ENCODE peak calls at places on chromosomes 5 and 9, in four cellular contexts. One of them, this sample, is unnamed.

GRCh38 chr9:89954229-89954628 is 349.4 kb downstream of the GADD45G start:
- DNase-seq in right atrium auricular region: no peak
- DNase-seq in transverse colon: no peak
- DNase-seq in coronary artery: no peak
- DNase-seq in this sample: no peak

GRCh38 chr9:134325813-134326753 is at the start of gene RXRA:
- DNase-seq in right atrium auricular region: no peak
- DNase-seq in transverse colon: peak; percentile 91
- DNase-seq in coronary artery: no peak
- DNase-seq in this sample: peak; percentile 86

GRCh38 chr9:97411440-97411788 is 482 bp upstream of the TDRD7 start:
- DNase-seq in right atrium auricular region: no peak
- DNase-seq in transverse colon: no peak
- DNase-seq in coronary artery: no peak
- DNase-seq in this sample: no peak

GRCh38 chr5:93873211-93873736 is 131.9 kb upstream of the POU5F2 start:
- DNase-seq in right atrium auricular region: no peak
- DNase-seq in transverse colon: no peak
- DNase-seq in coronary artery: no peak
- DNase-seq in this sample: no peak

GRCh38 chr5:64691333-64691732 is 1.0 kb downstream of the SHISAL2B start:
- DNase-seq in right atrium auricular region: no peak
- DNase-seq in transverse colon: no peak
- DNase-seq in coronary artery: no peak
- DNase-seq in this sample: no peak

GRCh38 chr5:59322058-59322457 is 571.5 kb downstream of the PDE4D start:
- DNase-seq in right atrium auricular region: no peak
- DNase-seq in transverse colon: no peak
- DNase-seq in coronary artery: no peak
- DNase-seq in this sample: no peak

GRCh38 chr5:179146277-179146676 is 86.1 kb downstream of the ZNF354C start:
- DNase-seq in right atrium auricular region: no peak
- DNase-seq in transverse colon: no peak
- DNase-seq in coronary artery: no peak
- DNase-seq in this sample: no peak

GRCh38 chr5:50853151-50853550 is 186.7 kb downstream of the PARP8 start:
- DNase-seq in right atrium auricular region: no peak
- DNase-seq in transverse colon: peak; percentile 21
- DNase-seq in coronary artery: no peak
- DNase-seq in this sample: no peak

GRCh38 chr5:53429706-53430105 is 50.7 kb upstream of the FST start:
- DNase-seq in right atrium auricular region: no peak
- DNase-seq in transverse colon: no peak
- DNase-seq in coronary artery: no peak
- DNase-seq in this sample: no peak

GRCh38 chr9:34125681-34126206 is 754 bp downstream of the DCAF12 start:
- DNase-seq in right atrium auricular region: no peak
- DNase-seq in transverse colon: peak; percentile 16
- DNase-seq in coronary artery: no peak
- DNase-seq in this sample: no peak
- TF ChIP-seq CTCF in right atrium auricular region: no peak
- TF ChIP-seq CTCF in transverse colon: no peak
- TF ChIP-seq CTCF in coronary artery: no peak
- TF ChIP-seq CTCF in this sample: no peak

GRCh38 chr9:135480942-135481315 is 1.3 kb downstream of the PPP1R26 start:
- DNase-seq in right atrium auricular region: no peak
- DNase-seq in transverse colon: no peak
- DNase-seq in coronary artery: no peak
- DNase-seq in this sample: no peak
- TF ChIP-seq CTCF in right atrium auricular region: no peak
- TF ChIP-seq CTCF in transverse colon: no peak
- TF ChIP-seq CTCF in coronary artery: no peak
- TF ChIP-seq CTCF in this sample: no peak

GRCh38 chr5:14873093-14873492 is 1.5 kb upstream of the ANKH start:
- DNase-seq in right atrium auricular region: no peak
- DNase-seq in transverse colon: no peak
- DNase-seq in coronary artery: no peak
- DNase-seq in this sample: no peak

GRCh38 chr5:14870347-14871083 is 1.1 kb downstream of the ANKH start:
- DNase-seq in right atrium auricular region: no peak
- DNase-seq in transverse colon: peak; percentile 69
- DNase-seq in coronary artery: no peak
- DNase-seq in this sample: peak; percentile 37

GRCh38 chr5:14872070-14872989 is 752 bp upstream of the ANKH start:
- DNase-seq in right atrium auricular region: peak; percentile 91
- DNase-seq in transverse colon: peak; percentile 85
- DNase-seq in coronary artery: peak; percentile 81
- DNase-seq in this sample: peak; percentile 83

GRCh38 chr5:14871084-14871572 is 450 bp downstream of the ANKH start:
- DNase-seq in right atrium auricular region: no peak
- DNase-seq in transverse colon: peak; percentile 41
- DNase-seq in coronary artery: peak; percentile 77
- DNase-seq in this sample: peak; percentile 30

DNA sequence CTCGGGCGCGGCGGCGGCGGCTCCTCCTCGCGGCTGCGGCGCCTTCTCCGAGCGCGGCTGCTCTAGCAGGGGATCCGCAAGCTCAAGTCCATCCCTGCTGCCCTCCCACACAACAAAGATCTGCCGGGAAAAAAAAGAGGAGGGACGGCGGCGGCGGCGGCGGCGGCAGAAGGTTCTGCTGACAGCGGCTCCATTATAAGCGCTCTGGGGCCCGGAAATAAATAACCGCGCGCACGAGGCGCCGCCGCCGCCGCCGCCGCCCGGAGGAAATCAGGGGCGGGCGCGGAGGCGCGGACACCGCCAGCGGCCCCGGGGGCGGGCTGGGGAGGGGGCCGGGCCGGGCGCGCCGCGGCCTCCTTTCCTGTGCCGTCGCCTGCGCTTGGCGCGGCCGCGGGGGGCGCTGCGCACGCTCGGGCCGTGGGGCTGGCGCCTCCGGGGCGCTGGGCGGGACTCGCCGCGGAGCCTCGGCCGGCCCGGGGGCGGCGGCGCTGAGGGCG is at the start of gene ANKH:
- DNase-seq in right atrium auricular region: peak; percentile 82
- DNase-seq in transverse colon: peak; percentile 87
- DNase-seq in coronary artery: peak; percentile 87
- DNase-seq in this sample: peak; percentile 79
- TF ChIP-seq CTCF in right atrium auricular region: no peak
- TF ChIP-seq CTCF in transverse colon: no peak
- TF ChIP-seq CTCF in coronary artery: no peak
- TF ChIP-seq CTCF in this sample: no peak

DNA sequence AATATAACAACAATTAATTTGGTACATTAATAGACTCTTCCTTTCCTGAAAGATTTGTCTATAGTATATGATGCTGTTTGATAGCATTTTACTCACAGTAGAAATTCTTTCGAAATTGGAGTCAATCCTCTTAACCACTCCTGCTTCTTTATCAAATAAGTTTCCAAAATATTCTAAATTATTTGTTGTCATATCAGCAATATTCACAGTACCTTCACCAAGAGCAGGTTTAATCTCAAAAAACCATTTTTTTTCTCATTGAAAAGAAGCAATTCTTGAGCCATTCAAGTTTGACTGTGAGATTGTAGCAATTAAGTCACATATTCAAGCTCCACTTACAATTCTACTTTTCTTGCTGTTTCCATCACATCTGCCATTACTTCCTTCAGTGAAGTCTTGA is 83.5 kb upstream of the PRR16 start:
- DNase-seq in right atrium auricular region: no peak
- DNase-seq in transverse colon: no peak
- DNase-seq in coronary artery: no peak
- DNase-seq in this sample: no peak
- TF ChIP-seq CTCF in right atrium auricular region: no peak
- TF ChIP-seq CTCF in transverse colon: no peak
- TF ChIP-seq CTCF in coronary artery: no peak
- TF ChIP-seq CTCF in this sample: no peak

GRCh38 chr5:32331927-32332274 is 19.2 kb upstream of the MTMR12 start:
- DNase-seq in right atrium auricular region: no peak
- DNase-seq in transverse colon: no peak
- DNase-seq in coronary artery: no peak
- DNase-seq in this sample: no peak

GRCh38 chr5:32332361-32332760 is 19.6 kb upstream of the MTMR12 start:
- DNase-seq in right atrium auricular region: no peak
- DNase-seq in transverse colon: no peak
- DNase-seq in coronary artery: no peak
- DNase-seq in this sample: no peak

GRCh38 chr5:32331217-32331926 is 18.6 kb upstream of the MTMR12 start:
- DNase-seq in right atrium auricular region: no peak
- DNase-seq in transverse colon: peak; percentile 76
- DNase-seq in coronary artery: no peak
- DNase-seq in this sample: peak; percentile 92

GRCh38 chr5:32330126-32330971 is 17.6 kb upstream of the MTMR12 start:
- DNase-seq in right atrium auricular region: no peak
- DNase-seq in transverse colon: no peak
- DNase-seq in coronary artery: no peak
- DNase-seq in this sample: peak; percentile 61

DNA sequence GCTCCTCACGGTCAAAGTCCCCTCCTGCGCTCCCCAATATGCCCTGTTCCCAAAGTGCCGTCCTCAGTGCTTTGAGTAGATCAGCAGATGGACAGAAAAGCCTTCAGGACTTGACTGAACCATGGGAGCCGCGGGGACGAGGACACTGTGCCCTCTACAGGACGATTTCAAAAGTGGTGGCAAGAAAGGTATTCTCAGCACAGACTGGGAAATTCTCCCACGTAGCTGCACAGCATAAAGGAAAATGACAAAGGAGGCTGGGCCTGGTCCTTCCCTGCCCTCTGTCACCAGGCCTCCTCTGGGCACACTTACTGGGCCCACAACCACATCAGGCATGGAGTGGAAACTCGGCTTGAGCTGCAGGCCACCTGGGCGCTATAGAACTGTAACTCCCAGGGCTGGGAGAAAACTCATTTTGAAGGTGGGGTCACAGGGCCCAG is 16.7 kb upstream of the MTMR12 start:
- DNase-seq in right atrium auricular region: peak; percentile 81
- DNase-seq in transverse colon: peak; percentile 75
- DNase-seq in coronary artery: no peak
- DNase-seq in this sample: peak; percentile 68
- TF ChIP-seq CTCF in right atrium auricular region: peak; percentile 52
- TF ChIP-seq CTCF in transverse colon: peak; percentile 64
- TF ChIP-seq CTCF in coronary artery: no peak
- TF ChIP-seq CTCF in this sample: peak; percentile 75

DNA sequence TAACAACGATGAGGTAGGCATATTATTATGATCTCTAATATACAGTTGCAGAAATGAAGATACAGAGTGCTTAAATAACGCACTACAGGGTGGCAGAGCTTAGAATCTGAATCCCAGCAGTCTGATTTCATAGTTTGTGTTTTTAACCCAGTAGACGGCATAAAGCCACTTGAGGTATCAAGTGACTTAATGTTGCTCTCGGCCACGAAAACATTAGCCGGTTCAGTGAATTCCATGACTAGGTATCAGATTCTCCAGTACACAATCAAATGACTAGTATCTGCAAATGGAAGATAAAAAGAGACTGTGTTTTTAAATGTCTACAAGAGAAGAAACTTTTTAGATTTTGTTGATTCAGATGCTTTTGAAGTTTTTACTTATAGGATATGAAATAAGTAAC is 24.8 kb downstream of the SMC2 start:
- DNase-seq in right atrium auricular region: no peak
- DNase-seq in transverse colon: no peak
- DNase-seq in coronary artery: no peak
- DNase-seq in this sample: no peak
- TF ChIP-seq CTCF in right atrium auricular region: no peak
- TF ChIP-seq CTCF in transverse colon: no peak
- TF ChIP-seq CTCF in coronary artery: no peak
- TF ChIP-seq CTCF in this sample: no peak

GRCh38 chr5:135435467-135436330 is 11.4 kb downstream of the DCANP1 start:
- DNase-seq in right atrium auricular region: no peak
- DNase-seq in transverse colon: no peak
- DNase-seq in coronary artery: no peak
- DNase-seq in this sample: no peak

GRCh38 chr5:135436856-135437795 is 10.0 kb downstream of the DCANP1 start:
- DNase-seq in right atrium auricular region: no peak
- DNase-seq in transverse colon: no peak
- DNase-seq in coronary artery: no peak
- DNase-seq in this sample: peak; percentile 2

GRCh38 chr5:135434591-135435466 is 12.3 kb downstream of the DCANP1 start:
- DNase-seq in right atrium auricular region: no peak
- DNase-seq in transverse colon: no peak
- DNase-seq in coronary artery: no peak
- DNase-seq in this sample: no peak

GRCh38 chr5:135432113-135432512 is 15.0 kb downstream of the DCANP1 start:
- DNase-seq in right atrium auricular region: no peak
- DNase-seq in transverse colon: no peak
- DNase-seq in coronary artery: no peak
- DNase-seq in this sample: no peak

GRCh38 chr5:135433626-135434426 is 13.3 kb downstream of the DCANP1 start:
- DNase-seq in right atrium auricular region: no peak
- DNase-seq in transverse colon: no peak
- DNase-seq in coronary artery: no peak
- DNase-seq in this sample: no peak
- TF ChIP-seq CTCF in right atrium auricular region: no peak
- TF ChIP-seq CTCF in transverse colon: no peak
- TF ChIP-seq CTCF in coronary artery: no peak
- TF ChIP-seq CTCF in this sample: no peak

GRCh38 chr9:84238652-84239051 is 101.9 kb downstream of the SLC28A3 start:
- DNase-seq in right atrium auricular region: no peak
- DNase-seq in transverse colon: no peak
- DNase-seq in coronary artery: no peak
- DNase-seq in this sample: no peak
- TF ChIP-seq CTCF in right atrium auricular region: no peak
- TF ChIP-seq CTCF in transverse colon: no peak
- TF ChIP-seq CTCF in coronary artery: no peak
- TF ChIP-seq CTCF in this sample: no peak